ENCODE peak calls at places on chromosome 20, in six cellular contexts. U, T, W, R, Y and P are unnamed samples.

GRCh38 chr20:48718914-48719578 is 108.8 kb downstream of the PREX1 start:
- DNase-seq in U (no peak), T (no peak), W (no peak), R (no peak), Y (no peak), P (no peak)

GRCh38 chr20:13430346-13431002 is 208.3 kb downstream of the TASP1 start:
- DNase-seq in U (no peak), T (peak; percentile 31), W (no peak), R (no peak), Y (no peak), P (no peak)

GRCh38 chr20:32474967-32475819 is 109.9 kb downstream of the NOL4L start:
- DNase-seq in U (no peak), T (peak; percentile 99), W (peak; percentile 88), R (no peak), Y (no peak), P (peak; percentile 51)

GRCh38 chr20:50304883-50305635 is 114.4 kb downstream of the CEBPB start:
- DNase-seq in U (no peak), T (peak; percentile 94), W (peak; percentile 94), R (no peak), Y (no peak), P (no peak)

GRCh38 chr20:63215101-63216040 is 560 bp downstream of the YTHDF1 start:
- DNase-seq in U (no peak), T (peak; percentile 72), W (no peak), R (no peak), Y (no peak), P (no peak)

GRCh38 chr20:5973172-5973571 is 22.7 kb downstream of the MCM8 start:
- DNase-seq in U (no peak), T (peak; percentile 89), W (no peak), R (no peak), Y (no peak), P (no peak)

GRCh38 chr20:9457055-9457454 is 57.3 kb upstream of the LAMP5 start:
- DNase-seq in U (no peak), T (no peak), W (no peak), R (no peak), Y (no peak), P (no peak)

GRCh38 chr20:24616258-24617079 is 147.0 kb downstream of the SYNDIG1 start:
- DNase-seq in U (no peak), T (no peak), W (no peak), R (no peak), Y (no peak), P (no peak)

GRCh38 chr20:7650481-7650880 is 289.8 kb downstream of the HAO1 start:
- DNase-seq in U (no peak), T (peak; percentile 84), W (no peak), R (no peak), Y (no peak), P (no peak)

GRCh38 chr20:62361799-62362589 is 5.1 kb downstream of the LAMA5 start:
- DNase-seq in U (no peak), T (no peak), W (peak; percentile 14), R (no peak), Y (no peak), P (no peak)

GRCh38 chr20:12570371-12570770 is 438.4 kb upstream of the SPTLC3 start:
- DNase-seq in U (peak; percentile 78), T (peak; percentile 11), W (no peak), R (no peak), Y (no peak), P (no peak)

GRCh38 chr20:408843-409696 is 971 bp downstream of the RBCK1 start:
- DNase-seq in U (no peak), T (no peak), W (no peak), R (no peak), Y (no peak), P (no peak)

GRCh38 chr20:3595541-3595940 is 67.7 kb downstream of the GFRA4 start:
- DNase-seq in U (no peak), T (no peak), W (no peak), R (no peak), Y (no peak), P (no peak)

GRCh38 chr20:63626424-63627128 is at the start of gene GMEB2:
- DNase-seq in U (peak; percentile 77), T (peak; percentile 69), W (peak; percentile 83), R (no peak), Y (no peak), P (peak; percentile 75)

GRCh38 chr20:41587523-41587922 is 30.7 kb downstream of the CHD6 start:
- DNase-seq in U (no peak), T (no peak), W (no peak), R (no peak), Y (no peak), P (no peak)

GRCh38 chr20:25037288-25038102 is 20.4 kb downstream of the ACSS1 start:
- DNase-seq in U (no peak), T (no peak), W (peak; percentile 17), R (no peak), Y (no peak), P (no peak)

GRCh38 chr20:57381596-57382503 is 9.3 kb upstream of the RBM38 start:
- DNase-seq in U (peak; percentile 46), T (peak; percentile 84), W (peak; percentile 77), R (peak; percentile 75), Y (peak; percentile 79), P (no peak)

GRCh38 chr20:32231847-32232246 is 24.2 kb downstream of the POFUT1 start:
- DNase-seq in U (no peak), T (peak; percentile 71), W (no peak), R (peak; percentile 23), Y (peak; percentile 19), P (no peak)

GRCh38 chr20:51955756-51956155 is 153.4 kb upstream of the SALL4 start:
- DNase-seq in U (no peak), T (peak; percentile 84), W (no peak), R (no peak), Y (no peak), P (no peak)

GRCh38 chr20:1374246-1374645 is 18.6 kb downstream of the FKBP1A start:
- DNase-seq in U (no peak), T (no peak), W (no peak), R (no peak), Y (no peak), P (no peak)

GRCh38 chr20:61500791-61501321 is 248.8 kb downstream of the CDH4 start:
- DNase-seq in U (no peak), T (peak; percentile 19), W (no peak), R (no peak), Y (no peak), P (no peak)

GRCh38 chr20:38445901-38446425 is 10.8 kb upstream of the SNHG17 start:
- DNase-seq in U (no peak), T (no peak), W (no peak), R (no peak), Y (no peak), P (no peak)

GRCh38 chr20:10771435-10772140 is 97.8 kb upstream of the JAG1 start:
- DNase-seq in U (no peak), T (peak; percentile 8), W (no peak), R (no peak), Y (no peak), P (no peak)